ENCODE peak calls at places on chromosomes 5 and 9, in nine cellular contexts. G is GM23338; A is iPS DF 6.9; I is mesendoderm; Y is effector memory CD4-positive, alpha-beta T cell; D is spleen; C is uterus; Z is psoas muscle; V is hepatocyte. N is an unnamed sample. For H3K36me3 and H3K4me1, the result is how much of the 10 kb centered on the place peaks cover.

GRCh38 chr5:139698461-139699146 is 50.5 kb downstream of the CXXC5 start:
- DNase-seq in Y (no peak), D (peak), I (peak), G (peak), C (peak), A (no peak), Z (peak), V (peak), N (peak)

GRCh38 chr9:132849168-132849831 is 28.8 kb downstream of the AK8 start:
- DNase-seq in V (peak), D (no peak), G (no peak), Z (no peak), A (no peak), C (no peak), I (no peak), Y (no peak), N (no peak)

GRCh38 chr5:82901281-82901888 is 175.8 kb downstream of the TMEM167A start:
- DNase-seq in V (no peak), Y (no peak), A (no peak), G (no peak), C (no peak), I (no peak), Z (no peak), D (no peak), N (no peak)

GRCh38 chr5:137206030-137206715 is 293.0 kb downstream of the SPOCK1 start:
- DNase-seq in D (no peak), G (no peak), Y (no peak), A (no peak), Z (no peak), V (peak), I (no peak), C (no peak), N (peak)

GRCh38 chr5:5169466-5169865 is 29.3 kb downstream of the ADAMTS16 start:
- DNase-seq in A (no peak), V (no peak), C (no peak), G (no peak), D (no peak), Z (no peak), I (no peak), Y (no peak), N (no peak)

GRCh38 chr9:38202335-38202938 is 133.4 kb upstream of the SHB start:
- DNase-seq in A (no peak), C (no peak), V (no peak), I (no peak), Z (no peak), Y (no peak), G (peak), D (no peak), N (no peak)

GRCh38 chr9:86481466-86481865 is 127.3 kb upstream of the TUT7 start:
- DNase-seq in Z (no peak), A (no peak), Y (no peak), D (no peak), I (no peak), C (no peak), V (no peak), G (no peak), N (no peak)

GRCh38 chr9:98516205-98516896 is 192.4 kb downstream of the GABBR2 start:
- DNase-seq in Z (no peak), A (no peak), V (no peak), I (no peak), G (no peak), Y (no peak), D (no peak), C (no peak), N (peak)

GRCh38 chr5:180118391-180118791 is 46.8 kb upstream of the RNF130 start:
- DNase-seq in C (no peak), V (no peak), A (no peak), D (peak), Z (no peak), I (no peak), Y (no peak), G (no peak), N (no peak)

GRCh38 chr9:135480071-135480941 is 724 bp downstream of the PPP1R26 start:
- DNase-seq in C (no peak), A (no peak), I (peak), D (peak), Y (no peak), V (peak), Z (no peak), G (peak), N (no peak)

GRCh38 chr5:129094924-129095797 is 612 bp downstream of the ISOC1 start:
- DNase-seq in Z (peak), D (peak), G (peak), C (peak), V (peak), Y (peak), A (no peak), I (peak), N (peak)

GRCh38 chr5:160260881-160261815 is 31.8 kb downstream of the FABP6 start:
- DNase-seq in Y (no peak), I (peak), G (no peak), Z (no peak), A (no peak), C (no peak), V (peak), D (peak), N (peak)

GRCh38 chr5:134500699-134501430 is 24.6 kb upstream of the JADE2 start:
- DNase-seq in G (no peak), Y (no peak), Z (peak), V (no peak), C (no peak), D (peak), A (no peak), I (no peak), N (no peak)

GRCh38 chr9:70569070-70569772 is 154.8 kb upstream of the KLF9 start:
- DNase-seq in C (no peak), G (no peak), I (no peak), V (peak), D (no peak), A (no peak), Z (no peak), Y (no peak), N (no peak)

GRCh38 chr5:98307811-98308210 is 465.7 kb upstream of the RGMB start:
- DNase-seq in C (no peak), I (no peak), A (no peak), Y (no peak), D (no peak), G (no peak), Z (no peak), V (no peak), N (no peak)

GRCh38 chr5:151075698-151076331 is 5.0 kb downstream of the TNIP1 start:
- DNase-seq in G (no peak), V (peak), Z (peak), C (no peak), D (peak), I (no peak), Y (no peak), A (no peak), N (peak)

DNA sequence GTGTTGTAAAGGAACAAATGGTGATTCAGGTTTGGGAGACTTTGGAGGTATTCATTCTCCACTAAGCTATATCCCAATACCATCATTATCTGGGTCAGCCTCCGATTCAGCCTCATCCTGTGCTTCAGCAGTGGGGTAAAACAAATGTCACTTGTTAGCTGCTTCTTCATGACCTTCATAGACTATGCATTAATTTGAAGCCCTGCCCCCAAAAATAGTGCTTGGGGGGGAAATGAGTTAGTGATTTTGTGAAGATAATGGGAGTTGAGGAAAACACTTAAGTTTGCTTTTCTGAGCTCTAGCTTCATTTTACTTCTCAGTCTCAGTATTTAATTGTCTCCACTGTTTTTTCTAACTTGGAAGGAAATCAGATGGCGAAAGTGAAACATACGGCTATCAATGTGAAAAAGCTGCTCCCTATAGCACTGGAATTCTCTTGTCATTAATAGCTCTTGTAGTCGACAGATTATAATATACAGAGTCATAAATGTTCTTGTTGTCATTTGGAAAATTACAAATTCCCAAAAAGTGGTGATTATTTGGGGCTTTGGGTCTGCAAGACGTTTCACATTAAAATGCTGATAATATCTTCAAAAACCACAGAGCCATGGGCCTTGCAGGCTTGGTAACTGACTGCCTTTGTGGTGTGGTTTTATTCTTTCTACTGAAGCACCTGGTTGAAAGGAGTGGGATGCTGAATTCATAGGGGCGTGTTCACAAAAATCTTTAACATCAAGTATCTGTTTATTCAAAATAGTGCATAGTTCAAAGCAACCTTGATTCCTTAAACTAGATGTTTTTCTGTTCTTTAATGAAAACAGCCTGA is 40.0 kb downstream of the PIK3R1 start:
- DNase-seq in Y (peak), D (no peak), Z (no peak), G (no peak), V (no peak), A (no peak), I (no peak), C (no peak), N (no peak)
- H3K27ac ChIP-seq in Y (peak), D (peak), Z (peak), G (no peak), V (peak), A (no peak), I (no peak), C (peak), N (peak)

GRCh38 chr5:81633471-81633870 is 117.4 kb downstream of the SSBP2 start:
- DNase-seq in C (no peak), Y (no peak), A (no peak), Z (no peak), G (no peak), D (no peak), V (no peak), I (no peak), N (no peak)

GRCh38 chr5:81632679-81633078 is 118.2 kb downstream of the SSBP2 start:
- DNase-seq in V (no peak), I (no peak), A (no peak), D (no peak), Y (no peak), G (no peak), C (no peak), Z (no peak), N (no peak)

GRCh38 chr5:81631124-81631523 is 119.8 kb downstream of the SSBP2 start:
- DNase-seq in G (no peak), Z (no peak), C (no peak), Y (peak), A (no peak), V (no peak), D (no peak), I (no peak), N (no peak)

GRCh38 chr5:81629986-81630385 is 120.9 kb downstream of the SSBP2 start:
- DNase-seq in Z (no peak), C (no peak), I (no peak), D (no peak), G (no peak), V (no peak), Y (no peak), A (no peak), N (no peak)

DNA sequence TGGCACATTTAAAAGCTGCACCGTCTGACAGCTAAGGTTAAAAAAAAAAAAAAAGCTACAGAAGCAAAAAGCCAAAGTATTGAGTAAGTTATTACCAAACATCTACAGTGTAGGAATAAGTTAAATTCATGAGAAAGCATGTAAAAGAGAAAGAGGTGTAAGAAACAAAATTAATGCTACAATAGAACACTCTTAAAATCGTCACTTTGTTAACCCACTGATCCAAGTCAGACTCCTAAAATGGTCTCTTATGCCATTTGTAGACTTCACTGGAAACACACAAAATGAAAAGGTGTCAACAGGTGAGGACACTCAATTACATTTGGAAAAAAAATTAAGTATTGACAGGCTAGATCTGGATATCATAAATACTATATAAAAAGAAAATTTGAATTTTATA is 120.2 kb downstream of the SSBP2 start:
- DNase-seq in D (no peak), G (no peak), V (no peak), C (no peak), A (no peak), Y (no peak), Z (no peak), I (no peak), N (no peak)
- H3K36me3 ChIP-seq in D (under half), G (under half), V (under half), C (under half), A (under half), Y (under half), Z (under half), I (under half), N (under half)

GRCh38 chr9:114387678-114388431 is at the start of gene AKNA:
- DNase-seq in C (peak), A (no peak), D (peak), Z (peak), G (peak), Y (peak), V (peak), I (peak), N (peak)
- H3K4me1 ChIP-seq in C (under half), A (under half), D (half or more), Z (under half), G (under half), Y (half or more), V (half or more), I (under half), N (under half)

DNA sequence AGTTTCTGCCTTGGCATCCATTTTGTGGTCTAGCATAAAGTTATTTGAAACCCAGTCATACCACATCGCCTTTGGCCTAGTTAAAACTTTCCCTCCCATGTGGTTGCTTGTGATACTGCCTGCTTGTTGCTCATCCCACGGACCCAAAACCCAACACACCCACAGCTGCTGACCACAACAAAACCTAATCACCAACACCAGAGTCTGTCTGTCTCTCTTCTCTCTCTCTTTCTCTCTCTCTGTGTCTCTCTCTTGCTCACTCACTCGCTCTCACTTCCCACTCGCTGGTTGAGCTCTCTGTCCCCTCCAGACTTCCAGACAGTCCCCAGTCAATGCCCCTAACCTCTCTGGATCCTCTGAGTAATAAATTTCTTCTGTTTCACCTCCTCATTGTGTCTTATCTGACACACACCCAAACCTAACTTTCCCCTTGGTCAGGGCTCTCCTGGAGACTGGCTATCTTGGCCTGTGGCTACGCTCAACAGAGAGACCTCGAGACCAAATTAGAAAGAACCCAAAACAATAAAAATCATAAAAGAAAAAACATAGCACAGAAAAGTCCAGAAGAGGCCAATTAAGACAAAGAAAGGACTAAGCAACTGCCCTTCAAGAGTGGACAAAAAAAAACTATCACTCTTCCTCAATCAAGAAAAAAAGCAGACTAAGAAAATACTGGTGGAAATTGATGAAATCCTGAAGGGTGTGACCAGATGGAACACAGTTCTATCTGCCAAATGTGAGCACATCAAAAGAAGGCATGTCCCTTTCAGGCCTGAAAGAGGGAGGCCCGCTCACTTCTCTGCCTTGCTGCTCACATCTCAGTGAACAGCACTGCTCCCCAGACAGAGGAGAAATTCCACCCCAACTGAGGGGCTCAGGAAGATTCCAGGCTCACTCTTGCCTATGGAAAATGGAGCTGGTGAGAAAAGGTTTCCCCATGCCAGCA is 41.4 kb downstream of the TTLL11 start:
- DNase-seq in V (no peak), I (no peak), G (no peak), A (no peak), C (no peak), Y (no peak), D (no peak), Z (no peak), N (no peak)
- H3K27ac ChIP-seq in V (no peak), I (no peak), G (no peak), A (no peak), C (no peak), Y (no peak), D (no peak), Z (no peak), N (no peak)

GRCh38 chr9:124886461-124886860 is 24.5 kb downstream of the ARPC5L start:
- DNase-seq in G (no peak), I (no peak), V (no peak), A (no peak), Y (no peak), D (no peak), Z (no peak), C (no peak), N (no peak)
- H3K36me3 ChIP-seq in G (under half), I (under half), V (under half), A (under half), Y (half or more), D (half or more), Z (under half), C (under half), N (under half)

GRCh38 chr9:89448381-89448780 is 49.5 kb downstream of the SEMA4D start:
- DNase-seq in V (no peak), Y (no peak), I (no peak), A (no peak), Z (no peak), D (peak), G (no peak), C (no peak), N (no peak)
- H3K4me1 ChIP-seq in V (under half), Y (half or more), I (under half), A (under half), Z (under half), D (half or more), G (under half), C (under half), N (under half)

GRCh38 chr5:144386315-144386714 is 215.6 kb downstream of the KCTD16 start:
- DNase-seq in Y (no peak), C (no peak), I (no peak), D (no peak), G (no peak), Z (no peak), V (no peak), A (no peak), N (no peak)
- H3K27ac ChIP-seq in Y (no peak), C (no peak), I (no peak), D (no peak), G (no peak), Z (no peak), V (no peak), A (no peak), N (no peak)

DNA sequence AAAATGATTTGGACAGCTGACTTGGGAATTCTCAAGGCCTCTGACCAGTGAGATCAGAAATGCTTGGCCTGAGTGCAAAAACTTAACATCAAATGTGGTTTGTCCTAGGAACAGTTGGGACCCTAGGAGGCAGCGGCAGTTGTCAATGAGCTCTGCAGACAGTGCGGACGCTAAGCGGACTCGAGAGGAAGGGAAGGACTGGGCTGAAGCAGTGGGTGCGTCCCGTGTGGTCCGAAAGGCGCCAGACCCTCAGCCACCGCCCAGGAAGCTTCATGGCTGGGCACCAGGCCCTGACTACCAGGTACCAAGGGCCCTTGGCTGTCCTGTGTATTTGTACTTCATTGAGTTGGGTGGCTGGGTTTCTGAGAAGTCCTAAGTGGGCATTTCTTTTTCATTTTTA is 43.7 kb upstream of the POMT1 start:
- DNase-seq in V (no peak), G (no peak), Y (no peak), D (peak), C (no peak), Z (no peak), A (no peak), I (no peak), N (no peak)
- H3K36me3 ChIP-seq in V (under half), G (half or more), Y (half or more), D (half or more), C (under half), Z (under half), A (under half), I (under half), N (under half)

N was measured in lung.